ENCODE peak calls at places on chromosomes 13 and 19, in nine cellular contexts. One of them, this sample, is unnamed.
A peak's percentile ranks its signal among the peaks of the same experiment; 100 is the strongest.

GRCh38 chr13:99086869-99087129 is 108.9 kb upstream of the DOCK9 start:
- DNase-seq in activated T-helper 9 cell treated with anti-CD3 and anti-CD28 coated beads, Interleukin-2, amount 50 U/mL, for 16 hours: peak; percentile 26
- DNase-seq in NCI-H187 treated with DMSO at 0.1 percent for 48 hours: no peak
- DNase-seq in iPS-NIHi11: no peak
- DNase-seq in left cardiac atrium: peak; percentile 54
- DNase-seq in stimulated activated CD8-positive, alpha-beta memory T cell treated with anti-CD3 and anti-CD28 coated beads, Interleukin-4, amount 100 ng/mL, for 1 hour: no peak
- DNase-seq in stimulated activated CD4-positive, alpha-beta T cell treated with anti-CD3 and anti-CD28 coated beads, Interleukin-1b, Interleukin-23, amount 100 ng/mL, for 24 hours: no peak
- DNase-seq in tibial artery: peak; percentile 74
- DNase-seq in GM19239: peak; percentile 54
- DNase-seq in this sample: peak; percentile 23

GRCh38 chr13:80504453-80504852 is 163.5 kb upstream of the SPRY2 start:
- DNase-seq in left cardiac atrium: no peak
- DNase-seq in stimulated activated CD8-positive, alpha-beta memory T cell treated with anti-CD3 and anti-CD28 coated beads, Interleukin-4, amount 100 ng/mL, for 1 hour: no peak
- DNase-seq in iPS-NIHi11: no peak
- DNase-seq in tibial artery: no peak
- DNase-seq in activated T-helper 9 cell treated with anti-CD3 and anti-CD28 coated beads, Interleukin-2, amount 50 U/mL, for 16 hours: no peak
- DNase-seq in stimulated activated CD4-positive, alpha-beta T cell treated with anti-CD3 and anti-CD28 coated beads, Interleukin-1b, Interleukin-23, amount 100 ng/mL, for 24 hours: no peak
- DNase-seq in NCI-H187 treated with DMSO at 0.1 percent for 48 hours: no peak
- DNase-seq in GM19239: no peak
- DNase-seq in this sample: no peak

GRCh38 chr19:16338470-16339360 is 14.1 kb downstream of the KLF2 start:
- DNase-seq in NCI-H187 treated with DMSO at 0.1 percent for 48 hours: no peak
- DNase-seq in iPS-NIHi11: peak; percentile 51
- DNase-seq in GM19239: peak; percentile 69
- DNase-seq in stimulated activated CD8-positive, alpha-beta memory T cell treated with anti-CD3 and anti-CD28 coated beads, Interleukin-4, amount 100 ng/mL, for 1 hour: no peak
- DNase-seq in stimulated activated CD4-positive, alpha-beta T cell treated with anti-CD3 and anti-CD28 coated beads, Interleukin-1b, Interleukin-23, amount 100 ng/mL, for 24 hours: no peak
- DNase-seq in tibial artery: no peak
- DNase-seq in activated T-helper 9 cell treated with anti-CD3 and anti-CD28 coated beads, Interleukin-2, amount 50 U/mL, for 16 hours: peak; percentile 37
- DNase-seq in left cardiac atrium: peak; percentile 62
- DNase-seq in this sample: no peak

GRCh38 chr13:31172535-31172934 is 10.8 kb upstream of the HSPH1 start:
- DNase-seq in NCI-H187 treated with DMSO at 0.1 percent for 48 hours: no peak
- DNase-seq in iPS-NIHi11: no peak
- DNase-seq in stimulated activated CD4-positive, alpha-beta T cell treated with anti-CD3 and anti-CD28 coated beads, Interleukin-1b, Interleukin-23, amount 100 ng/mL, for 24 hours: no peak
- DNase-seq in GM19239: no peak
- DNase-seq in activated T-helper 9 cell treated with anti-CD3 and anti-CD28 coated beads, Interleukin-2, amount 50 U/mL, for 16 hours: no peak
- DNase-seq in stimulated activated CD8-positive, alpha-beta memory T cell treated with anti-CD3 and anti-CD28 coated beads, Interleukin-4, amount 100 ng/mL, for 1 hour: no peak
- DNase-seq in tibial artery: no peak
- DNase-seq in left cardiac atrium: no peak
- DNase-seq in this sample: no peak

GRCh38 chr19:40982594-40983101 is 8.4 kb upstream of the CYP2B6 start:
- DNase-seq in activated T-helper 9 cell treated with anti-CD3 and anti-CD28 coated beads, Interleukin-2, amount 50 U/mL, for 16 hours: no peak
- DNase-seq in tibial artery: no peak
- DNase-seq in stimulated activated CD4-positive, alpha-beta T cell treated with anti-CD3 and anti-CD28 coated beads, Interleukin-1b, Interleukin-23, amount 100 ng/mL, for 24 hours: no peak
- DNase-seq in iPS-NIHi11: peak; percentile 61
- DNase-seq in NCI-H187 treated with DMSO at 0.1 percent for 48 hours: no peak
- DNase-seq in GM19239: no peak
- DNase-seq in left cardiac atrium: no peak
- DNase-seq in stimulated activated CD8-positive, alpha-beta memory T cell treated with anti-CD3 and anti-CD28 coated beads, Interleukin-4, amount 100 ng/mL, for 1 hour: no peak
- DNase-seq in this sample: no peak

GRCh38 chr19:7177926-7178325 is 108.4 kb downstream of the ZNF557 start:
- DNase-seq in stimulated activated CD8-positive, alpha-beta memory T cell treated with anti-CD3 and anti-CD28 coated beads, Interleukin-4, amount 100 ng/mL, for 1 hour: no peak
- DNase-seq in activated T-helper 9 cell treated with anti-CD3 and anti-CD28 coated beads, Interleukin-2, amount 50 U/mL, for 16 hours: no peak
- DNase-seq in tibial artery: no peak
- DNase-seq in NCI-H187 treated with DMSO at 0.1 percent for 48 hours: no peak
- DNase-seq in iPS-NIHi11: no peak
- DNase-seq in stimulated activated CD4-positive, alpha-beta T cell treated with anti-CD3 and anti-CD28 coated beads, Interleukin-1b, Interleukin-23, amount 100 ng/mL, for 24 hours: no peak
- DNase-seq in GM19239: no peak
- DNase-seq in left cardiac atrium: no peak
- DNase-seq in this sample: no peak

GRCh38 chr19:34480971-34481821 is at the start of gene WTIP:
- DNase-seq in left cardiac atrium: peak; percentile 83
- DNase-seq in stimulated activated CD4-positive, alpha-beta T cell treated with anti-CD3 and anti-CD28 coated beads, Interleukin-1b, Interleukin-23, amount 100 ng/mL, for 24 hours: no peak
- DNase-seq in activated T-helper 9 cell treated with anti-CD3 and anti-CD28 coated beads, Interleukin-2, amount 50 U/mL, for 16 hours: no peak
- DNase-seq in NCI-H187 treated with DMSO at 0.1 percent for 48 hours: no peak
- DNase-seq in GM19239: no peak
- DNase-seq in stimulated activated CD8-positive, alpha-beta memory T cell treated with anti-CD3 and anti-CD28 coated beads, Interleukin-4, amount 100 ng/mL, for 1 hour: no peak
- DNase-seq in tibial artery: peak; percentile 89
- DNase-seq in iPS-NIHi11: peak; percentile 90
- DNase-seq in this sample: no peak

GRCh38 chr13:99431927-99432636 is 69.2 kb upstream of the TM9SF2 start:
- DNase-seq in stimulated activated CD8-positive, alpha-beta memory T cell treated with anti-CD3 and anti-CD28 coated beads, Interleukin-4, amount 100 ng/mL, for 1 hour: no peak
- DNase-seq in NCI-H187 treated with DMSO at 0.1 percent for 48 hours: no peak
- DNase-seq in activated T-helper 9 cell treated with anti-CD3 and anti-CD28 coated beads, Interleukin-2, amount 50 U/mL, for 16 hours: no peak
- DNase-seq in left cardiac atrium: no peak
- DNase-seq in stimulated activated CD4-positive, alpha-beta T cell treated with anti-CD3 and anti-CD28 coated beads, Interleukin-1b, Interleukin-23, amount 100 ng/mL, for 24 hours: no peak
- DNase-seq in tibial artery: no peak
- DNase-seq in GM19239: no peak
- DNase-seq in iPS-NIHi11: no peak
- DNase-seq in this sample: no peak

This sample was measured in activated CD8-positive, alpha-beta memory T cell treated with anti-CD3 and anti-CD28 coated beads for 48 hours.